ENCODE peak calls at places on chromosomes 6 and 20, in six cellular contexts. One of them, this sample, is unnamed. For H3K4me1, the result is how much of the 10 kb centered on the place peaks cover.

GRCh38 chr6:44487611-44488010 is 100.1 kb downstream of the CDC5L start:
- DNase-seq in heart right ventricle: no peak
- DNase-seq in Caco-2: no peak
- DNase-seq in iPS DF 6.9: no peak
- DNase-seq in GM12878: no peak
- DNase-seq in left ventricle myocardium inferior: no peak
- DNase-seq in this sample: no peak

GRCh38 chr20:33490023-33490933 is at the start of gene CBFA2T2:
- DNase-seq in iPS DF 6.9: no peak
- DNase-seq in heart right ventricle: peak
- DNase-seq in left ventricle myocardium inferior: peak
- DNase-seq in GM12878: no peak
- DNase-seq in Caco-2: no peak
- DNase-seq in this sample: no peak

GRCh38 chr6:3769610-3770009 is 18.1 kb upstream of the PXDC1 start:
- DNase-seq in iPS DF 6.9: no peak
- DNase-seq in Caco-2: no peak
- DNase-seq in heart right ventricle: no peak
- DNase-seq in GM12878: no peak
- DNase-seq in left ventricle myocardium inferior: no peak
- DNase-seq in this sample: no peak

GRCh38 chr6:70210462-70210861 is 92.4 kb downstream of the COL9A1 start:
- DNase-seq in heart right ventricle: no peak
- DNase-seq in iPS DF 6.9: no peak
- DNase-seq in left ventricle myocardium inferior: no peak
- DNase-seq in Caco-2: no peak
- DNase-seq in GM12878: no peak
- DNase-seq in this sample: peak

GRCh38 chr6:81075974-81076373 is 676.5 kb downstream of the TENT5A start:
- DNase-seq in iPS DF 6.9: peak
- DNase-seq in Caco-2: peak
- DNase-seq in heart right ventricle: no peak
- DNase-seq in left ventricle myocardium inferior: no peak
- DNase-seq in GM12878: no peak
- DNase-seq in this sample: peak

GRCh38 chr6:138272543-138273305 is 54.4 kb upstream of the PBOV1 start:
- DNase-seq in left ventricle myocardium inferior: no peak
- DNase-seq in Caco-2: no peak
- DNase-seq in heart right ventricle: no peak
- DNase-seq in GM12878: no peak
- DNase-seq in iPS DF 6.9: no peak
- DNase-seq in this sample: no peak

GRCh38 chr6:7938562-7939185 is 28.1 kb upstream of the TXNDC5 start:
- DNase-seq in left ventricle myocardium inferior: no peak
- DNase-seq in iPS DF 6.9: no peak
- DNase-seq in Caco-2: no peak
- DNase-seq in GM12878: no peak
- DNase-seq in heart right ventricle: no peak
- DNase-seq in this sample: no peak

GRCh38 chr6:31815025-31815838 is at the start of the genes HSPA1A and HSPA1L:
- DNase-seq in heart right ventricle: peak
- DNase-seq in Caco-2: peak
- DNase-seq in GM12878: no peak
- DNase-seq in iPS DF 6.9: peak
- DNase-seq in left ventricle myocardium inferior: peak
- DNase-seq in this sample: peak

GRCh38 chr6:150099546-150099945 is 30.6 kb upstream of the ULBP3 start:
- DNase-seq in left ventricle myocardium inferior: no peak
- DNase-seq in Caco-2: no peak
- DNase-seq in heart right ventricle: no peak
- DNase-seq in GM12878: no peak
- DNase-seq in iPS DF 6.9: no peak
- DNase-seq in this sample: no peak

GRCh38 chr6:31727717-31728671 is 1.1 kb downstream of the DDAH2 start:
- DNase-seq in iPS DF 6.9: no peak
- DNase-seq in Caco-2: no peak
- DNase-seq in left ventricle myocardium inferior: no peak
- DNase-seq in GM12878: peak
- DNase-seq in heart right ventricle: peak
- DNase-seq in this sample: no peak

GRCh38 chr6:34112102-34112501 is 33.8 kb downstream of the GRM4 start:
- DNase-seq in GM12878: no peak
- DNase-seq in Caco-2: no peak
- DNase-seq in heart right ventricle: no peak
- DNase-seq in iPS DF 6.9: no peak
- DNase-seq in left ventricle myocardium inferior: no peak
- DNase-seq in this sample: no peak

GRCh38 chr6:126444874-126445273 is 105.0 kb downstream of the CENPW start:
- DNase-seq in GM12878: no peak
- DNase-seq in iPS DF 6.9: no peak
- DNase-seq in heart right ventricle: no peak
- DNase-seq in Caco-2: no peak
- DNase-seq in left ventricle myocardium inferior: no peak
- DNase-seq in this sample: no peak

GRCh38 chr6:39049575-39050283 is 1.1 kb downstream of the GLP1R start:
- DNase-seq in left ventricle myocardium inferior: no peak
- DNase-seq in iPS DF 6.9: no peak
- DNase-seq in Caco-2: no peak
- DNase-seq in GM12878: no peak
- DNase-seq in heart right ventricle: no peak
- DNase-seq in this sample: no peak

GRCh38 chr6:37549186-37549957 is 49.7 kb upstream of the CCDC167 start:
- DNase-seq in left ventricle myocardium inferior: no peak
- DNase-seq in GM12878: no peak
- DNase-seq in heart right ventricle: no peak
- DNase-seq in iPS DF 6.9: no peak
- DNase-seq in Caco-2: no peak
- DNase-seq in this sample: no peak

GRCh38 chr6:168260385-168260987 is 59.1 kb downstream of the DACT2 start:
- DNase-seq in Caco-2: no peak
- DNase-seq in left ventricle myocardium inferior: no peak
- DNase-seq in heart right ventricle: no peak
- DNase-seq in iPS DF 6.9: no peak
- DNase-seq in GM12878: no peak
- DNase-seq in this sample: no peak

GRCh38 chr6:68777956-68778355 is 142.9 kb downstream of the ADGRB3 start:
- DNase-seq in GM12878: no peak
- DNase-seq in left ventricle myocardium inferior: no peak
- DNase-seq in heart right ventricle: no peak
- DNase-seq in Caco-2: no peak
- DNase-seq in iPS DF 6.9: no peak
- DNase-seq in this sample: peak

GRCh38 chr6:24926192-24926591 is 9.6 kb downstream of the RIPOR2 start:
- DNase-seq in heart right ventricle: no peak
- DNase-seq in iPS DF 6.9: no peak
- DNase-seq in Caco-2: no peak
- DNase-seq in left ventricle myocardium inferior: no peak
- DNase-seq in GM12878: no peak
- DNase-seq in this sample: no peak

GRCh38 chr6:107965746-107966145 is 7.7 kb upstream of the SEC63 start:
- DNase-seq in left ventricle myocardium inferior: no peak
- DNase-seq in GM12878: no peak
- DNase-seq in Caco-2: no peak
- DNase-seq in heart right ventricle: no peak
- DNase-seq in iPS DF 6.9: no peak
- DNase-seq in this sample: no peak

GRCh38 chr6:135215563-135215962 is 34.5 kb downstream of the MYB start:
- DNase-seq in heart right ventricle: no peak
- DNase-seq in left ventricle myocardium inferior: no peak
- DNase-seq in GM12878: no peak
- DNase-seq in iPS DF 6.9: no peak
- DNase-seq in Caco-2: no peak
- DNase-seq in this sample: no peak

GRCh38 chr20:38355161-38356012 is 9.1 kb downstream of the LBP start:
- DNase-seq in left ventricle myocardium inferior: no peak
- DNase-seq in iPS DF 6.9: no peak
- DNase-seq in GM12878: no peak
- DNase-seq in Caco-2: peak
- DNase-seq in heart right ventricle: no peak
- DNase-seq in this sample: peak

GRCh38 chr20:44176833-44177533 is 10.0 kb downstream of the JPH2 start:
- DNase-seq in Caco-2: no peak
- DNase-seq in iPS DF 6.9: no peak
- DNase-seq in left ventricle myocardium inferior: no peak
- DNase-seq in heart right ventricle: no peak
- DNase-seq in GM12878: no peak
- DNase-seq in this sample: no peak

GRCh38 chr6:128655978-128656498 is 135.6 kb upstream of the PTPRK start:
- DNase-seq in left ventricle myocardium inferior: no peak
- DNase-seq in heart right ventricle: no peak
- DNase-seq in Caco-2: no peak
- DNase-seq in GM12878: peak
- DNase-seq in iPS DF 6.9: no peak
- DNase-seq in this sample: peak

GRCh38 chr6:13924146-13924948 is 405 bp upstream of the RNF182 start:
- DNase-seq in heart right ventricle: peak
- DNase-seq in GM12878: no peak
- DNase-seq in left ventricle myocardium inferior: peak
- DNase-seq in iPS DF 6.9: peak
- DNase-seq in Caco-2: no peak
- DNase-seq in this sample: peak

GRCh38 chr6:22029169-22029568 is 267.7 kb downstream of the PRL start:
- DNase-seq in Caco-2: no peak
- DNase-seq in GM12878: no peak
- DNase-seq in iPS DF 6.9: no peak
- DNase-seq in heart right ventricle: no peak
- DNase-seq in left ventricle myocardium inferior: no peak
- DNase-seq in this sample: no peak

GRCh38 chr6:125733516-125734300 is 15.7 kb upstream of the HEY2 start:
- DNase-seq in Caco-2: no peak
- DNase-seq in GM12878: no peak
- DNase-seq in iPS DF 6.9: no peak
- DNase-seq in heart right ventricle: no peak
- DNase-seq in left ventricle myocardium inferior: no peak
- DNase-seq in this sample: no peak

GRCh38 chr6:150514806-150515362 is 84.8 kb upstream of the PLEKHG1 start:
- DNase-seq in left ventricle myocardium inferior: no peak
- DNase-seq in Caco-2: peak
- DNase-seq in heart right ventricle: no peak
- DNase-seq in iPS DF 6.9: no peak
- DNase-seq in GM12878: no peak
- DNase-seq in this sample: peak

GRCh38 chr6:167210375-167211295 is 52.9 kb upstream of the GPR31 start:
- DNase-seq in Caco-2: no peak
- DNase-seq in left ventricle myocardium inferior: no peak
- DNase-seq in heart right ventricle: no peak
- DNase-seq in GM12878: no peak
- DNase-seq in iPS DF 6.9: no peak
- DNase-seq in this sample: no peak

GRCh38 chr6:106397441-106397840 is 36.9 kb downstream of the CRYBG1 start:
- DNase-seq in GM12878: no peak
- DNase-seq in Caco-2: no peak
- DNase-seq in left ventricle myocardium inferior: no peak
- DNase-seq in iPS DF 6.9: no peak
- DNase-seq in heart right ventricle: no peak
- DNase-seq in this sample: no peak

GRCh38 chr6:17439243-17439993 is 46.0 kb downstream of the CAP2 start:
- DNase-seq in left ventricle myocardium inferior: no peak
- DNase-seq in Caco-2: no peak
- DNase-seq in iPS DF 6.9: no peak
- DNase-seq in GM12878: no peak
- DNase-seq in heart right ventricle: no peak
- DNase-seq in this sample: no peak

GRCh38 chr20:58619847-58620431 is 31.1 kb upstream of the STX16 start:
- DNase-seq in left ventricle myocardium inferior: no peak
- DNase-seq in iPS DF 6.9: no peak
- DNase-seq in heart right ventricle: no peak
- DNase-seq in GM12878: no peak
- DNase-seq in Caco-2: no peak
- DNase-seq in this sample: peak

GRCh38 chr20:45779011-45779915 is 12.4 kb downstream of the WFDC3 start:
- DNase-seq in Caco-2: no peak
- DNase-seq in iPS DF 6.9: no peak
- DNase-seq in GM12878: no peak
- DNase-seq in left ventricle myocardium inferior: peak
- DNase-seq in heart right ventricle: peak
- DNase-seq in this sample: peak

GRCh38 chr6:169933839-169934698 is 182.6 kb downstream of the ERMARD start:
- DNase-seq in heart right ventricle: peak
- DNase-seq in left ventricle myocardium inferior: peak
- DNase-seq in GM12878: no peak
- DNase-seq in iPS DF 6.9: no peak
- DNase-seq in Caco-2: no peak
- DNase-seq in this sample: no peak

GRCh38 chr20:60214901-60215522 is 256.8 kb downstream of the CDH26 start:
- DNase-seq in left ventricle myocardium inferior: no peak
- DNase-seq in iPS DF 6.9: no peak
- DNase-seq in heart right ventricle: no peak
- DNase-seq in Caco-2: no peak
- DNase-seq in GM12878: no peak
- DNase-seq in this sample: no peak
- H3K4me1 ChIP-seq in left ventricle myocardium inferior: under half
- H3K4me1 ChIP-seq in iPS DF 6.9: under half
- H3K4me1 ChIP-seq in heart right ventricle: under half
- H3K4me1 ChIP-seq in Caco-2: under half
- H3K4me1 ChIP-seq in GM12878: under half
- H3K4me1 ChIP-seq in this sample: under half

GRCh38 chr20:47786763-47787107 is 1.5 kb upstream of the SULF2 start:
- DNase-seq in Caco-2: no peak
- DNase-seq in GM12878: no peak
- DNase-seq in heart right ventricle: no peak
- DNase-seq in iPS DF 6.9: no peak
- DNase-seq in left ventricle myocardium inferior: no peak
- DNase-seq in this sample: no peak
- H3K4me3 ChIP-seq in Caco-2: peak
- H3K4me3 ChIP-seq in GM12878: peak
- H3K4me3 ChIP-seq in heart right ventricle: peak
- H3K4me3 ChIP-seq in iPS DF 6.9: peak
- H3K4me3 ChIP-seq in left ventricle myocardium inferior: peak
- H3K4me3 ChIP-seq in this sample: no peak

GRCh38 chr20:34526466-34526865 is 10.2 kb downstream of the DYNLRB1 start:
- DNase-seq in left ventricle myocardium inferior: no peak
- DNase-seq in iPS DF 6.9: no peak
- DNase-seq in Caco-2: no peak
- DNase-seq in heart right ventricle: no peak
- DNase-seq in GM12878: no peak
- DNase-seq in this sample: no peak
- H3K4me1 ChIP-seq in left ventricle myocardium inferior: half or more
- H3K4me1 ChIP-seq in iPS DF 6.9: under half
- H3K4me1 ChIP-seq in Caco-2: under half
- H3K4me1 ChIP-seq in heart right ventricle: under half
- H3K4me1 ChIP-seq in GM12878: under half
- H3K4me1 ChIP-seq in this sample: under half

DNA sequence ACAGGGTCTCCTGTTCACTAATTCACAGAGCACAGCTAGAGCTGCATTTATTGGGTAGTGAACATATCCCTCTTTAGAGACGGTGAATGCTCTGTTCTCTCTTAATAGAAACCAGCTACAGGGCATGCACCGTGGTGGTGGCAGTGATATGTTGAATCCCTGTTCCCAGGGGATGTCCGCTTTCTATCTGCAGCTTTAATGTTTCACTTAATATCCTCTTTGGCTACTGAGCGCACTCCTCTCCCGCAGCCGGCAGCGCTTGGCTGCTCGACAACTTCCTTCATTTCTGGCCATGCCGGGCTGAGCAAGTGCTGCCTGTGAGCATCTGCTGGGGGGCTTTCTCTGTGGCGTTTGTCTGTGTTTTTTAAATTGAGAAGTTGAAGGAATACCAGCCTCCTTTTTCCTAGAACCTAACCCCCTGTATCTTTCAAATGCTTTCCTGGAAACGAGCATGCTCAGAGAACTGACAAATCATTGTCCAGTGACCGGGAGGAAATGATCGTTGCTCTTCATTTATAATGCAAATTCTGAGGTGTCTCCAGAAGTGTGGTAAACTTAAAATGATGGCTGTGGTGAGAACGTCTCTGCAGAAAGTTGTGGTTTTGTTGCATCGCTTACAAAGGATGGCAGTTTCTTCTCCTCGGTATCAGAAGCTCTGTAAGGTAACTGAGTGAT is 297.9 kb downstream of the UTRN start:
- DNase-seq in Caco-2: no peak
- DNase-seq in heart right ventricle: peak
- DNase-seq in left ventricle myocardium inferior: peak
- DNase-seq in iPS DF 6.9: no peak
- DNase-seq in GM12878: peak
- DNase-seq in this sample: peak
- H3K4me3 ChIP-seq in Caco-2: no peak
- H3K4me3 ChIP-seq in heart right ventricle: no peak
- H3K4me3 ChIP-seq in left ventricle myocardium inferior: peak
- H3K4me3 ChIP-seq in iPS DF 6.9: no peak
- H3K4me3 ChIP-seq in GM12878: peak
- H3K4me3 ChIP-seq in this sample: peak

This sample was measured in A673.